ENCODE peak calls at places on chromosomes 12 and 14, in nine cellular contexts. Z is colonic mucosa; W is NK-92 treated with Interleukin-12 subunit alpha and Interleukin-12 subunit beta, amount 100 ng/mL, for 24 hours; P is left kidney; Y is NCI-H2081; K is WTC11; F is activated T-cell treated with anti-CD3 and anti-CD28 coated beads for 48 hours; B is G401; E is pancreas. O is an unnamed sample.

GRCh38 chr12:68976304-68976915 is 43.4 kb upstream of the CPM start:
- DNase-seq in Z (no peak), W (no peak), P (peak), Y (no peak), K (no peak), F (no peak), B (no peak), E (no peak), O (no peak)

GRCh38 chr14:68924392-68925158 is 54.5 kb downstream of the ACTN1 start:
- DNase-seq in Z (no peak), W (no peak), P (no peak), Y (no peak), K (no peak), F (no peak), B (no peak), E (peak), O (no peak)

GRCh38 chr12:129659927-129660326 is 243.9 kb downstream of the TMEM132D start:
- DNase-seq in Z (no peak), W (no peak), P (peak), Y (no peak), K (no peak), F (no peak), B (no peak), E (no peak), O (no peak)

GRCh38 chr12:120928864-120929652 is 24.9 kb upstream of the SPPL3 start:
- DNase-seq in Z (peak), W (no peak), P (peak), Y (no peak), K (peak), F (no peak), B (no peak), E (peak), O (peak)

GRCh38 chr14:79552778-79553177 is 658.5 kb downstream of the DIO2 start:
- DNase-seq in Z (no peak), W (no peak), P (peak), Y (no peak), K (peak), F (no peak), B (no peak), E (no peak), O (no peak)

GRCh38 chr14:74733241-74733640 is 20.3 kb downstream of the FCF1 start:
- DNase-seq in Z (no peak), W (no peak), P (no peak), Y (no peak), K (no peak), F (no peak), B (no peak), E (no peak), O (no peak)

GRCh38 chr12:89040146-89040964 is 311.9 kb downstream of the DUSP6 start:
- DNase-seq in Z (no peak), W (no peak), P (peak), Y (no peak), K (peak), F (peak), B (no peak), E (no peak), O (no peak)

GRCh38 chr14:54451178-54451601 is 10.0 kb upstream of the CNIH1 start:
- DNase-seq in Z (no peak), W (no peak), P (no peak), Y (no peak), K (no peak), F (no peak), B (no peak), E (no peak), O (no peak)

GRCh38 chr12:52953181-52953841 is 4.4 kb downstream of the KRT18 start:
- DNase-seq in Z (no peak), W (no peak), P (no peak), Y (no peak), K (no peak), F (no peak), B (no peak), E (no peak), O (no peak)

GRCh38 chr12:62693291-62694040 is 226.8 kb downstream of the MON2 start:
- DNase-seq in Z (no peak), W (no peak), P (peak), Y (no peak), K (no peak), F (no peak), B (no peak), E (no peak), O (no peak)

O was measured in lung.